ENCODE peak calls at places on chromosomes 16 and 17, in five cellular contexts. One of them, this sample, is unnamed.
A peak's percentile ranks its signal among the peaks of the same experiment; 100 is the strongest.

GRCh38 chr16:67969286-67970039 is 1.0 kb upstream of the SLC12A4 start:
- DNase-seq in germinal center: peak; percentile 29
- DNase-seq in fibroblast of lung: no peak
- DNase-seq in dermis blood vessel endothelial cell: no peak
- DNase-seq in fibroblast of pulmonary artery: no peak
- DNase-seq in this sample: no peak

GRCh38 chr16:87435399-87436224 is 43.5 kb downstream of the MAP1LC3B start:
- DNase-seq in germinal center: no peak
- DNase-seq in fibroblast of lung: peak; percentile 97
- DNase-seq in dermis blood vessel endothelial cell: peak; percentile 92
- DNase-seq in fibroblast of pulmonary artery: peak; percentile 76
- DNase-seq in this sample: no peak

GRCh38 chr16:89172171-89172900 is 788 bp downstream of the CDH15 start:
- DNase-seq in germinal center: no peak
- DNase-seq in fibroblast of lung: no peak
- DNase-seq in dermis blood vessel endothelial cell: no peak
- DNase-seq in fibroblast of pulmonary artery: no peak
- DNase-seq in this sample: no peak

GRCh38 chr17:75908201-75908600 is 3.5 kb upstream of the MRPL38 start:
- DNase-seq in germinal center: no peak
- DNase-seq in fibroblast of lung: no peak
- DNase-seq in dermis blood vessel endothelial cell: no peak
- DNase-seq in fibroblast of pulmonary artery: no peak
- DNase-seq in this sample: no peak

GRCh38 chr17:1070411-1070810 is 73.5 kb downstream of the TIMM22 start:
- DNase-seq in germinal center: no peak
- DNase-seq in fibroblast of lung: no peak
- DNase-seq in dermis blood vessel endothelial cell: no peak
- DNase-seq in fibroblast of pulmonary artery: no peak
- DNase-seq in this sample: no peak

GRCh38 chr17:61467416-61468262 is 15.4 kb downstream of the TBX4 start:
- DNase-seq in germinal center: no peak
- DNase-seq in fibroblast of lung: peak; percentile 58
- DNase-seq in dermis blood vessel endothelial cell: peak; percentile 48
- DNase-seq in fibroblast of pulmonary artery: peak; percentile 46
- DNase-seq in this sample: peak; percentile 77

GRCh38 chr17:49548051-49548505 is 27.6 kb upstream of the NXPH3 start:
- DNase-seq in germinal center: no peak
- DNase-seq in fibroblast of lung: no peak
- DNase-seq in dermis blood vessel endothelial cell: no peak
- DNase-seq in fibroblast of pulmonary artery: no peak
- DNase-seq in this sample: no peak

GRCh38 chr17:14784997-14785696 is 480.0 kb downstream of the PMP22 start:
- DNase-seq in germinal center: peak; percentile 57
- DNase-seq in fibroblast of lung: no peak
- DNase-seq in dermis blood vessel endothelial cell: no peak
- DNase-seq in fibroblast of pulmonary artery: no peak
- DNase-seq in this sample: no peak

GRCh38 chr17:37134050-37134449 is 185.3 kb downstream of the AATF start:
- DNase-seq in germinal center: no peak
- DNase-seq in fibroblast of lung: no peak
- DNase-seq in dermis blood vessel endothelial cell: no peak
- DNase-seq in fibroblast of pulmonary artery: no peak
- DNase-seq in this sample: peak; percentile 36

GRCh38 chr16:35911899-35912298 is 2452.5 kb downstream of the TP53TG3F start:
- DNase-seq in germinal center: no peak
- DNase-seq in fibroblast of lung: no peak
- DNase-seq in dermis blood vessel endothelial cell: no peak
- DNase-seq in fibroblast of pulmonary artery: no peak
- DNase-seq in this sample: no peak

GRCh38 chr16:23428351-23428750 is 24.6 kb downstream of the COG7 start:
- DNase-seq in germinal center: no peak
- DNase-seq in fibroblast of lung: no peak
- DNase-seq in dermis blood vessel endothelial cell: no peak
- DNase-seq in fibroblast of pulmonary artery: no peak
- DNase-seq in this sample: no peak

GRCh38 chr16:79298476-79299153 is 301.9 kb downstream of the MAF start:
- DNase-seq in germinal center: no peak
- DNase-seq in fibroblast of lung: no peak
- DNase-seq in dermis blood vessel endothelial cell: no peak
- DNase-seq in fibroblast of pulmonary artery: no peak
- DNase-seq in this sample: peak; percentile 38

GRCh38 chr16:6377956-6378355 is 954.7 kb upstream of the RBFOX1 start:
- DNase-seq in germinal center: no peak
- DNase-seq in fibroblast of lung: no peak
- DNase-seq in dermis blood vessel endothelial cell: no peak
- DNase-seq in fibroblast of pulmonary artery: no peak
- DNase-seq in this sample: no peak

GRCh38 chr17:79137015-79137770 is 62.6 kb downstream of the ENGASE start:
- DNase-seq in germinal center: no peak
- DNase-seq in fibroblast of lung: no peak
- DNase-seq in dermis blood vessel endothelial cell: no peak
- DNase-seq in fibroblast of pulmonary artery: no peak
- DNase-seq in this sample: peak; percentile 72

GRCh38 chr17:29107933-29108805 is 65.2 kb downstream of the PIPOX start:
- DNase-seq in germinal center: no peak
- DNase-seq in fibroblast of lung: peak; percentile 12
- DNase-seq in dermis blood vessel endothelial cell: peak; percentile 25
- DNase-seq in fibroblast of pulmonary artery: no peak
- DNase-seq in this sample: peak; percentile 74

GRCh38 chr17:72171703-72172670 is 51.2 kb downstream of the SOX9 start:
- DNase-seq in germinal center: no peak
- DNase-seq in fibroblast of lung: no peak
- DNase-seq in dermis blood vessel endothelial cell: no peak
- DNase-seq in fibroblast of pulmonary artery: no peak
- DNase-seq in this sample: no peak

GRCh38 chr17:42273474-42274272 is 2.5 kb downstream of the STAT5B start:
- DNase-seq in germinal center: no peak
- DNase-seq in fibroblast of lung: no peak
- DNase-seq in dermis blood vessel endothelial cell: no peak
- DNase-seq in fibroblast of pulmonary artery: no peak
- DNase-seq in this sample: no peak

GRCh38 chr17:50769884-50770283 is 2.6 kb upstream of the ANKRD40CL start:
- DNase-seq in germinal center: no peak
- DNase-seq in fibroblast of lung: no peak
- DNase-seq in dermis blood vessel endothelial cell: no peak
- DNase-seq in fibroblast of pulmonary artery: no peak
- DNase-seq in this sample: no peak

GRCh38 chr17:7217113-7217987 is 2.3 kb downstream of the DLG4 start:
- DNase-seq in germinal center: peak; percentile 51
- DNase-seq in fibroblast of lung: peak; percentile 80
- DNase-seq in dermis blood vessel endothelial cell: peak; percentile 80
- DNase-seq in fibroblast of pulmonary artery: peak; percentile 84
- DNase-seq in this sample: peak; percentile 70

GRCh38 chr17:69235338-69236058 is 6.9 kb upstream of the ABCA10 start:
- DNase-seq in germinal center: peak; percentile 71
- DNase-seq in fibroblast of lung: peak; percentile 91
- DNase-seq in dermis blood vessel endothelial cell: peak; percentile 93
- DNase-seq in fibroblast of pulmonary artery: peak; percentile 94
- DNase-seq in this sample: peak; percentile 79

GRCh38 chr17:73359987-73360410 is 48.2 kb upstream of the CDC42EP4 start:
- DNase-seq in germinal center: no peak
- DNase-seq in fibroblast of lung: no peak
- DNase-seq in dermis blood vessel endothelial cell: no peak
- DNase-seq in fibroblast of pulmonary artery: no peak
- DNase-seq in this sample: no peak

GRCh38 chr17:17140590-17140980 is 65.5 kb downstream of the PLD6 start:
- DNase-seq in germinal center: no peak
- DNase-seq in fibroblast of lung: peak; percentile 48
- DNase-seq in dermis blood vessel endothelial cell: peak; percentile 87
- DNase-seq in fibroblast of pulmonary artery: peak; percentile 69
- DNase-seq in this sample: no peak

GRCh38 chr17:38369124-38369886 is 17.7 kb downstream of the SOCS7 start:
- DNase-seq in germinal center: no peak
- DNase-seq in fibroblast of lung: no peak
- DNase-seq in dermis blood vessel endothelial cell: no peak
- DNase-seq in fibroblast of pulmonary artery: no peak
- DNase-seq in this sample: no peak

GRCh38 chr17:66652840-66653507 is 181.9 kb upstream of the CACNG5 start:
- DNase-seq in germinal center: no peak
- DNase-seq in fibroblast of lung: peak; percentile 22
- DNase-seq in dermis blood vessel endothelial cell: peak; percentile 36
- DNase-seq in fibroblast of pulmonary artery: peak; percentile 48
- DNase-seq in this sample: no peak

GRCh38 chr16:22318690-22319358 is 21.6 kb downstream of the POLR3E start:
- DNase-seq in germinal center: peak; percentile 51
- DNase-seq in fibroblast of lung: peak; percentile 25
- DNase-seq in dermis blood vessel endothelial cell: peak; percentile 71
- DNase-seq in fibroblast of pulmonary artery: peak; percentile 48
- DNase-seq in this sample: no peak

GRCh38 chr16:71645450-71645849 is 19.5 kb downstream of the MARVELD3 start:
- DNase-seq in germinal center: peak; percentile 41
- DNase-seq in fibroblast of lung: peak; percentile 20
- DNase-seq in dermis blood vessel endothelial cell: peak; percentile 32
- DNase-seq in fibroblast of pulmonary artery: peak; percentile 40
- DNase-seq in this sample: no peak

GRCh38 chr17:50267074-50267841 is 7.0 kb upstream of the TMEM92 start:
- DNase-seq in germinal center: no peak
- DNase-seq in fibroblast of lung: peak; percentile 57
- DNase-seq in dermis blood vessel endothelial cell: no peak
- DNase-seq in fibroblast of pulmonary artery: peak; percentile 13
- DNase-seq in this sample: no peak

GRCh38 chr16:68417711-68418301 is 30.5 kb downstream of the SMPD3 start:
- DNase-seq in germinal center: peak; percentile 83
- DNase-seq in fibroblast of lung: no peak
- DNase-seq in dermis blood vessel endothelial cell: peak; percentile 40
- DNase-seq in fibroblast of pulmonary artery: no peak
- DNase-seq in this sample: no peak

GRCh38 chr16:56298948-56299602 is 107.8 kb downstream of the GNAO1 start:
- DNase-seq in germinal center: no peak
- DNase-seq in fibroblast of lung: no peak
- DNase-seq in dermis blood vessel endothelial cell: no peak
- DNase-seq in fibroblast of pulmonary artery: no peak
- DNase-seq in this sample: no peak

GRCh38 chr17:81339502-81340296 is 44.6 kb upstream of the SLC38A10 start:
- DNase-seq in germinal center: no peak
- DNase-seq in fibroblast of lung: no peak
- DNase-seq in dermis blood vessel endothelial cell: no peak
- DNase-seq in fibroblast of pulmonary artery: no peak
- DNase-seq in this sample: peak; percentile 71

GRCh38 chr16:88737298-88738166 is 31.2 kb downstream of the CTU2 start:
- DNase-seq in germinal center: peak; percentile 80
- DNase-seq in fibroblast of lung: peak; percentile 79
- DNase-seq in dermis blood vessel endothelial cell: peak; percentile 83
- DNase-seq in fibroblast of pulmonary artery: peak; percentile 68
- DNase-seq in this sample: peak; percentile 86

GRCh38 chr16:1865902-1866690 is 5.9 kb downstream of the MEIOB start:
- DNase-seq in germinal center: no peak
- DNase-seq in fibroblast of lung: no peak
- DNase-seq in dermis blood vessel endothelial cell: no peak
- DNase-seq in fibroblast of pulmonary artery: no peak
- DNase-seq in this sample: no peak

GRCh38 chr17:37405955-37406634 is 541 bp downstream of the ACACA start:
- DNase-seq in germinal center: no peak
- DNase-seq in fibroblast of lung: no peak
- DNase-seq in dermis blood vessel endothelial cell: peak; percentile 32
- DNase-seq in fibroblast of pulmonary artery: no peak
- DNase-seq in this sample: no peak

GRCh38 chr17:70132505-70132904 is 36.8 kb upstream of the KCNJ2 start:
- DNase-seq in germinal center: no peak
- DNase-seq in fibroblast of lung: no peak
- DNase-seq in dermis blood vessel endothelial cell: no peak
- DNase-seq in fibroblast of pulmonary artery: no peak
- DNase-seq in this sample: no peak

GRCh38 chr17:82527893-82528292 is 8.4 kb downstream of the FOXK2 start:
- DNase-seq in germinal center: no peak
- DNase-seq in fibroblast of lung: no peak
- DNase-seq in dermis blood vessel endothelial cell: no peak
- DNase-seq in fibroblast of pulmonary artery: no peak
- DNase-seq in this sample: no peak

GRCh38 chr17:21089933-21090888 is 36.6 kb upstream of the DHRS7B start:
- DNase-seq in germinal center: peak; percentile 49
- DNase-seq in fibroblast of lung: no peak
- DNase-seq in dermis blood vessel endothelial cell: no peak
- DNase-seq in fibroblast of pulmonary artery: no peak
- DNase-seq in this sample: no peak

GRCh38 chr17:59508999-59509398 is 56.4 kb upstream of the DHX40 start:
- DNase-seq in germinal center: no peak
- DNase-seq in fibroblast of lung: no peak
- DNase-seq in dermis blood vessel endothelial cell: no peak
- DNase-seq in fibroblast of pulmonary artery: no peak
- DNase-seq in this sample: no peak

GRCh38 chr16:68369697-68370096 is 58.9 kb downstream of the PRMT7 start:
- DNase-seq in germinal center: no peak
- DNase-seq in fibroblast of lung: no peak
- DNase-seq in dermis blood vessel endothelial cell: no peak
- DNase-seq in fibroblast of pulmonary artery: no peak
- DNase-seq in this sample: no peak

This sample was measured in retina.